ENCODE peak calls at places on chromosomes 11 and 22, in five cellular contexts. W, U, O, J and H are unnamed samples.

GRCh38 chr22:50700387-50701075 is 27.9 kb downstream of the SHANK3 start:
- DNase-seq in W (no peak), U (no peak), O (no peak), J (no peak), H (no peak)

GRCh38 chr11:125315088-125315740 is 150.7 kb downstream of the PKNOX2 start:
- DNase-seq in W (peak; percentile 60), U (no peak), O (no peak), J (peak; percentile 40), H (no peak)

GRCh38 chr11:68658097-68658496 is 26.2 kb upstream of the GAL start:
- DNase-seq in W (no peak), U (no peak), O (no peak), J (no peak), H (no peak)

GRCh38 chr11:60864856-60865513 is 2.4 kb upstream of the ZP1 start:
- DNase-seq in W (no peak), U (no peak), O (no peak), J (no peak), H (no peak)

GRCh38 chr11:112025682-112026081 is 474 bp downstream of the DLAT start:
- DNase-seq in W (no peak), U (no peak), O (no peak), J (no peak), H (no peak)

GRCh38 chr22:43861529-43861928 is 784 bp downstream of the SULT4A1 start:
- DNase-seq in W (peak; percentile 48), U (no peak), O (no peak), J (no peak), H (peak; percentile 60)

GRCh38 chr11:119504366-119504765 is 81.4 kb upstream of the THY1 start:
- DNase-seq in W (no peak), U (no peak), O (no peak), J (no peak), H (no peak)

GRCh38 chr11:70060611-70061293 is 17.4 kb upstream of the ANO1 start:
- DNase-seq in W (no peak), U (no peak), O (no peak), J (no peak), H (no peak)

GRCh38 chr11:101721270-101721669 is 137.5 kb upstream of the TRPC6 start:
- DNase-seq in W (no peak), U (no peak), O (no peak), J (no peak), H (peak; percentile 36)

GRCh38 chr22:37062366-37062655 is 10.8 kb downstream of the KCTD17 start:
- DNase-seq in W (no peak), U (no peak), O (no peak), J (no peak), H (no peak)

GRCh38 chr11:129695543-129696308 is 119.9 kb upstream of the TMEM45B start:
- DNase-seq in W (peak; percentile 70), U (no peak), O (peak; percentile 21), J (peak; percentile 77), H (peak; percentile 58)

GRCh38 chr22:50261615-50262459 is at the start of gene MAPK12:
- DNase-seq in W (peak; percentile 88), U (no peak), O (no peak), J (no peak), H (no peak)

GRCh38 chr22:28246392-28246791 is 327.3 kb upstream of the PITPNB start:
- DNase-seq in W (no peak), U (no peak), O (no peak), J (no peak), H (no peak)

GRCh38 chr22:29912605-29913398 is 29.8 kb downstream of the MTMR3 start:
- DNase-seq in W (no peak), U (no peak), O (no peak), J (no peak), H (no peak)

GRCh38 chr22:38699143-38699542 is 1.6 kb downstream of the JOSD1 start:
- DNase-seq in W (no peak), U (no peak), O (no peak), J (no peak), H (no peak)

GRCh38 chr11:73325036-73325981 is 17.2 kb downstream of the ARHGEF17 start:
- DNase-seq in W (peak; percentile 84), U (no peak), O (no peak), J (no peak), H (no peak)

GRCh38 chr11:12042215-12042676 is 33.8 kb upstream of the DKK3 start:
- DNase-seq in W (no peak), U (no peak), O (peak; percentile 44), J (no peak), H (no peak)

GRCh38 chr11:3154001-3154599 is 11.0 kb downstream of the OSBPL5 start:
- DNase-seq in W (no peak), U (no peak), O (no peak), J (no peak), H (no peak)

GRCh38 chr22:48572951-48573350 is 1254.7 kb downstream of the BRD1 start:
- DNase-seq in W (no peak), U (no peak), O (no peak), J (no peak), H (no peak)

GRCh38 chr11:58958500-58958899 is 19.2 kb downstream of the GLYATL1 start:
- DNase-seq in W (peak; percentile 24), U (peak; percentile 23), O (peak; percentile 12), J (peak; percentile 67), H (peak; percentile 25)

GRCh38 chr22:31853736-31854500 is 90.4 kb upstream of the YWHAH start:
- DNase-seq in W (no peak), U (no peak), O (no peak), J (no peak), H (no peak)

GRCh38 chr22:24355574-24355973 is 71.8 kb upstream of the ADORA2A start:
- DNase-seq in W (no peak), U (no peak), O (no peak), J (no peak), H (no peak)

GRCh38 chr11:75164318-75164827 is 13.5 kb downstream of the SLCO2B1 start:
- DNase-seq in W (no peak), U (no peak), O (no peak), J (no peak), H (no peak)

GRCh38 chr11:44570411-44571155 is 5.1 kb downstream of the CD82 start:
- DNase-seq in W (peak; percentile 2), U (no peak), O (no peak), J (no peak), H (no peak)

GRCh38 chr22:44202261-44202789 is 21.6 kb downstream of the PARVG start:
- DNase-seq in W (no peak), U (no peak), O (no peak), J (no peak), H (no peak)

GRCh38 chr11:114058026-114058706 is 1.3 kb upstream of the ZBTB16 start:
- DNase-seq in W (no peak), U (no peak), O (no peak), J (peak; percentile 35), H (peak; percentile 91)

GRCh38 chr11:114060402-114061052 is 1.0 kb downstream of the ZBTB16 start:
- DNase-seq in W (peak; percentile 67), U (no peak), O (no peak), J (peak; percentile 54), H (no peak)

GRCh38 chr11:114058871-114059277 is 637 bp upstream of the ZBTB16 start:
- DNase-seq in W (no peak), U (no peak), O (no peak), J (peak; percentile 42), H (peak; percentile 59)

GRCh38 chr11:114059984-114060401 is 482 bp downstream of the ZBTB16 start:
- DNase-seq in W (no peak), U (no peak), O (no peak), J (peak; percentile 56), H (peak; percentile 58)

DNA sequence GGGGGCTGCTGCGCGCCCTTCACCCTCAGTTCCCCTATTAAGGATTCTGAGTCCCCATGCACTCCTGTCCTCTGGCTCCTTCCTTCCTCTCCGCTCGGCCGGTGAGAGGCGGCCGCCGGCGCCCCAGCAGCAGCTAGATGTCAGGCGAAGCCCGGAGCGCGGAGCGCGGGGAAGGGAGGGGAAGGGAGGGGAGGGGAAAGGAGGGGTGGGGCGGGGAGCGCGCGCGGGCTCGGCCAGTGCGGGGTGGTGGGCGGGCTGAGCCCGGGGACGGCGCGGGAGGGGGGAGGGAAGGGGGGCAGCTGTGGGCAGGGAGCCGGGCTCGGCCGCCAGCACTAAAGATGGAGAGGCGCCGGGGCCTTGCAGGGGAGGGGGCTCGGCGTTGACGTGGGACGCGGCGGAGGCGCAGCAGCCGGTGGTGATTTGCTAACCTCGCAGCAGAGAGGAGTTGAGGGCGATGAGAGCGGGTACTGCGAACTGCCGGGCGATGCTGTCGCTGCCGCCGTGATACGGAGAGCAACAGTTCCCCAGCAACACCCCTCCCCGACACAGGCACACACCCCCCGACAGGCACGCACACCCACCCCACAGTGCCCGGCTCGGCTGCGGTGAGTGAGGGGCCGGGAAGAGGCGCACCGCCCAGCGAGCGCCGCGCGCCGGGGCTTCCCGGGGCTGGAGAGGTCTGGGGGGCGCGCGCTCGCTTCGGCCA is at the start of gene ZBTB16:
- DNase-seq in W (peak; percentile 74), U (peak; percentile 80), O (no peak), J (peak; percentile 90), H (peak; percentile 89)
- TF ChIP-seq CTCF in W (no peak), U (peak; percentile 42), O (no peak), J (peak; percentile 48), H (no peak)

GRCh38 chr11:45663486-45664375 is 1.7 kb downstream of the CHST1 start:
- DNase-seq in W (no peak), U (no peak), O (no peak), J (no peak), H (no peak)
- H3K27me3 ChIP-seq in W (peaks cover 8% of the 10 kb centered on the region), U (no peaks in the 10 kb centered on the region), O (peaks cover 12% of the 10 kb centered on the region), J (peaks cover 27% of the 10 kb centered on the region), H (peaks cover 30% of the 10 kb centered on the region)

GRCh38 chr11:126736682-126737404 is 263.7 kb downstream of the KIRREL3 start:
- DNase-seq in W (no peak), U (no peak), O (no peak), J (no peak), H (no peak)

GRCh38 chr11:126734752-126735151 is 265.8 kb downstream of the KIRREL3 start:
- DNase-seq in W (no peak), U (no peak), O (no peak), J (no peak), H (no peak)

GRCh38 chr11:126731526-126731925 is 269.0 kb downstream of the KIRREL3 start:
- DNase-seq in W (no peak), U (no peak), O (no peak), J (no peak), H (no peak)

GRCh38 chr11:126733685-126734084 is 266.9 kb downstream of the KIRREL3 start:
- DNase-seq in W (no peak), U (no peak), O (no peak), J (no peak), H (no peak)

GRCh38 chr11:126732981-126733380 is 267.6 kb downstream of the KIRREL3 start:
- DNase-seq in W (no peak), U (no peak), O (no peak), J (no peak), H (no peak)
- H3K4me1 ChIP-seq in W (no peaks in the 10 kb centered on the region), U (no peaks in the 10 kb centered on the region), O (no peaks in the 10 kb centered on the region), J (no peaks in the 10 kb centered on the region), H (no peaks in the 10 kb centered on the region)

DNA sequence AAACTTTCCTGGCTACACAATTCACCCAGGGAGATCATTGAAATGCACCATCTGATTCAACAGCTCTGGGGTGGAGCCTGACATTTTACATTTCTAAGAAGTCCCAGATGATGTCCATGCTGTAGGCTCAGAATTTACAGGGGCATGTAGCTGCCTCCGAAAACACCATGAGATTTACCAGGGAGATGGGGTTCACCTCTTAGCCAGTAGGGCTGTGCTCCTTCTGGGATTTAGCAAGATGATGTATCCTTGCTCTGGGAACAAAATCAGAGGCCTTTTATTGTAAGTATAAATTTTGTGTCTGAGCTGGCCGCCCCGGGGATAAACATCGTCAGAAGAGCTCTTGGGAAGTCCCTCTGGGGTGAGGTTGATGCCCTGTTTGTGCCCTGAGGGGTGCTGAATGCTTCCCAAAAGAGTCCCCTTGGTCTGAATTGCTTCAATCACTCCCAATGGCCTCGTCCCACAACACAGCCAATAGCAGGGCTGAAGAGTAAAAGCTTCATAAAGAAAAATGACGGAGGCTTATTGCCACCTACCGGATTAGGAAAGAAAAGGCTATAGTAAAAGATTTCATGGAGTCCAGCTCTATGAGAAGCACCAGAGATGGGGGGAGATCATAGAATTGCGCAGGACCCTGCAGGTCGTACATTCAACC is 33.4 kb upstream of the API5 start:
- DNase-seq in W (peak; percentile 59), U (no peak), O (peak; percentile 33), J (no peak), H (no peak)
- TF ChIP-seq CTCF in W (peak; percentile 53), U (peak; percentile 29), O (peak; percentile 46), J (peak; percentile 42), H (peak; percentile 34)